ENCODE peak calls at places on chromosome 7, in eight cellular contexts. R, O, E, U, N, V, A and J are unnamed samples.

GRCh38 chr7:148883233-148884048 is 650 bp downstream of the EZH2 start:
- DNase-seq in R (no peak), O (peak), E (peak), U (peak), N (peak), V (peak), A (peak), J (peak)

GRCh38 chr7:116545411-116545993 is 20.7 kb downstream of the CAV1 start:
- DNase-seq in R (no peak), O (no peak), E (no peak), U (no peak), N (no peak), V (no peak), A (no peak), J (no peak)

GRCh38 chr7:151399906-151400305 is 9.9 kb downstream of the WDR86 start:
- DNase-seq in R (no peak), O (no peak), E (no peak), U (no peak), N (no peak), V (no peak), A (peak), J (peak)

GRCh38 chr7:39304683-39305405 is 261.4 kb upstream of the YAE1 start:
- DNase-seq in R (no peak), O (no peak), E (no peak), U (no peak), N (no peak), V (no peak), A (no peak), J (no peak)

GRCh38 chr7:43148161-43148731 is 35.8 kb downstream of the HECW1 start:
- DNase-seq in R (no peak), O (no peak), E (no peak), U (no peak), N (no peak), V (no peak), A (no peak), J (no peak)

GRCh38 chr7:117157121-117157870 is 165.6 kb downstream of the WNT2 start:
- DNase-seq in R (peak), O (peak), E (no peak), U (no peak), N (no peak), V (no peak), A (no peak), J (no peak)

GRCh38 chr7:142328006-142328405 is 70.1 kb upstream of the PRSS58 start:
- DNase-seq in R (no peak), O (no peak), E (no peak), U (no peak), N (no peak), V (no peak), A (no peak), J (no peak)

GRCh38 chr7:28556036-28556435 is 143.7 kb downstream of the CREB5 start:
- DNase-seq in R (no peak), O (no peak), E (no peak), U (no peak), N (no peak), V (no peak), A (no peak), J (no peak)

GRCh38 chr7:42186181-42186580 is 50.8 kb downstream of the GLI3 start:
- DNase-seq in R (no peak), O (peak), E (no peak), U (no peak), N (no peak), V (no peak), A (no peak), J (no peak)

GRCh38 chr7:141202540-141202939 is 128.7 kb downstream of the TMEM178B start:
- DNase-seq in R (no peak), O (no peak), E (no peak), U (no peak), N (no peak), V (no peak), A (no peak), J (no peak)

GRCh38 chr7:77328669-77329068 is 87.5 kb downstream of the GSAP start:
- DNase-seq in R (peak), O (no peak), E (no peak), U (no peak), N (no peak), V (no peak), A (no peak), J (no peak)

GRCh38 chr7:152847491-152847890 is 87.9 kb downstream of the ACTR3B start:
- DNase-seq in R (no peak), O (no peak), E (no peak), U (no peak), N (no peak), V (no peak), A (no peak), J (no peak)

GRCh38 chr7:63070696-63071095 is 928.0 kb upstream of the ZNF722 start:
- DNase-seq in R (no peak), O (no peak), E (no peak), U (peak), N (no peak), V (no peak), A (no peak), J (no peak)

GRCh38 chr7:137606061-137606674 is 240.6 kb downstream of the DGKI start:
- DNase-seq in R (peak), O (peak), E (no peak), U (no peak), N (no peak), V (no peak), A (no peak), J (no peak)

GRCh38 chr7:155549226-155549625 is 2.9 kb upstream of the CNPY1 start:
- DNase-seq in R (no peak), O (no peak), E (no peak), U (no peak), N (no peak), V (no peak), A (no peak), J (no peak)

GRCh38 chr7:2540641-2541051 is 14.7 kb downstream of the BRAT1 start:
- DNase-seq in R (no peak), O (no peak), E (no peak), U (no peak), N (no peak), V (no peak), A (peak), J (no peak)

GRCh38 chr7:129923709-129924108 is 29.1 kb downstream of the UBE2H start:
- DNase-seq in R (peak), O (no peak), E (no peak), U (no peak), N (no peak), V (no peak), A (no peak), J (no peak)

GRCh38 chr7:42262907-42263466 is 26.0 kb upstream of the GLI3 start:
- DNase-seq in R (peak), O (no peak), E (peak), U (peak), N (no peak), V (no peak), A (no peak), J (no peak)

GRCh38 chr7:43430412-43430811 is 152.5 kb upstream of the STK17A start:
- DNase-seq in R (no peak), O (no peak), E (no peak), U (no peak), N (no peak), V (no peak), A (no peak), J (no peak)

GRCh38 chr7:66283003-66283920 is 78.1 kb downstream of the TPST1 start:
- DNase-seq in R (peak), O (peak), E (no peak), U (no peak), N (no peak), V (no peak), A (no peak), J (no peak)

GRCh38 chr7:6307762-6308161 is 35.3 kb upstream of the CYTH3 start:
- DNase-seq in R (no peak), O (no peak), E (no peak), U (no peak), N (no peak), V (no peak), A (no peak), J (peak)